ENCODE peak calls at places on chromosomes 6 and 20, in four cellular contexts. L is mucosa of gallbladder, O is nephron progenitor cell, X is GM20000. H is an unnamed sample.

GRCh38 chr6:154350293-154350692 is 6.3 kb downstream of the IPCEF1 start:
- DNase-seq in L (no peak), X (no peak), O (no peak), H (no peak)

GRCh38 chr6:108361312-108361932 is 66.6 kb downstream of the AFG1L start:
- DNase-seq in X (no peak), O (no peak), L (peak; percentile 19), H (no peak)

GRCh38 chr20:37804584-37805566 is 98.1 kb upstream of the VSTM2L start:
- DNase-seq in X (peak; percentile 49), L (no peak), O (no peak), H (no peak)

GRCh38 chr6:65126667-65127066 is 580.4 kb downstream of the EYS start:
- DNase-seq in X (no peak), L (no peak), O (no peak), H (no peak)

GRCh38 chr20:43583982-43584432 is 6.7 kb upstream of the IFT52 start:
- DNase-seq in X (no peak), O (no peak), L (peak; percentile 69), H (peak; percentile 52)

GRCh38 chr6:103124471-103124870 is 1731.0 kb downstream of the GRIK2 start:
- DNase-seq in X (no peak), O (no peak), L (no peak), H (no peak)

GRCh38 chr20:400451-401275 is 7.4 kb upstream of the RBCK1 start:
- DNase-seq in L (no peak), X (no peak), O (no peak), H (peak; percentile 31)

GRCh38 chr20:13085275-13085674 is 76.5 kb downstream of the SPTLC3 start:
- DNase-seq in L (no peak), O (no peak), X (no peak), H (no peak)

GRCh38 chr20:44958276-44958675 is 1.9 kb downstream of the TOMM34 start:
- DNase-seq in X (no peak), O (no peak), L (no peak), H (no peak)

GRCh38 chr6:138586638-138587037 is 87.3 kb upstream of the NHSL1 start:
- DNase-seq in L (no peak), X (no peak), O (no peak), H (no peak)

GRCh38 chr20:58071500-58071804 is 157.0 kb downstream of the ANKRD60 start:
- DNase-seq in O (no peak), L (no peak), X (no peak), H (no peak)

H was measured in RWPE1.